ENCODE peak calls at places on chromosomes 3 and 15, in five cellular contexts. One of them, this sample, is unnamed.

GRCh38 chr3:13722178-13722577 is 157.7 kb downstream of the WNT7A start:
- DNase-seq in HEK293T: no peak
- DNase-seq in H1: no peak
- DNase-seq in GM12878: no peak
- DNase-seq in HepG2: no peak
- DNase-seq in this sample: no peak

GRCh38 chr3:16174389-16174788 is at the start of gene GALNT15:
- DNase-seq in HEK293T: no peak
- DNase-seq in H1: no peak
- DNase-seq in GM12878: no peak
- DNase-seq in HepG2: no peak
- DNase-seq in this sample: no peak

GRCh38 chr3:134694946-134695543 is 44.2 kb upstream of the KY start:
- DNase-seq in HEK293T: no peak
- DNase-seq in H1: no peak
- DNase-seq in GM12878: no peak
- DNase-seq in HepG2: no peak
- DNase-seq in this sample: no peak

GRCh38 chr15:90099868-90100854 is 2.1 kb downstream of the IDH2 start:
- DNase-seq in HEK293T: no peak
- DNase-seq in H1: no peak
- DNase-seq in GM12878: no peak
- DNase-seq in HepG2: peak; percentile 41
- DNase-seq in this sample: no peak

GRCh38 chr3:183357564-183358079 is 70.8 kb downstream of the MCF2L2 start:
- DNase-seq in HEK293T: no peak
- DNase-seq in H1: no peak
- DNase-seq in GM12878: no peak
- DNase-seq in HepG2: no peak
- DNase-seq in this sample: no peak

GRCh38 chr3:45547764-45548683 is 46.5 kb upstream of the LIMD1 start:
- DNase-seq in HEK293T: no peak
- DNase-seq in H1: no peak
- DNase-seq in GM12878: no peak
- DNase-seq in HepG2: no peak
- DNase-seq in this sample: no peak

GRCh38 chr3:170893894-170894293 is 14.5 kb downstream of the EIF5A2 start:
- DNase-seq in HEK293T: no peak
- DNase-seq in H1: no peak
- DNase-seq in GM12878: no peak
- DNase-seq in HepG2: no peak
- DNase-seq in this sample: no peak

GRCh38 chr15:31049682-31050606 is 51.6 kb downstream of the TRPM1 start:
- DNase-seq in HEK293T: no peak
- DNase-seq in H1: no peak
- DNase-seq in GM12878: no peak
- DNase-seq in HepG2: no peak
- DNase-seq in this sample: no peak

GRCh38 chr3:39147711-39148115 is 5.7 kb downstream of the CSRNP1 start:
- DNase-seq in HEK293T: no peak
- DNase-seq in H1: no peak
- DNase-seq in GM12878: no peak
- DNase-seq in HepG2: no peak
- DNase-seq in this sample: no peak

GRCh38 chr3:109926376-109926775 is 589.0 kb upstream of the DPPA4 start:
- DNase-seq in HEK293T: no peak
- DNase-seq in H1: no peak
- DNase-seq in GM12878: no peak
- DNase-seq in HepG2: no peak
- DNase-seq in this sample: no peak

GRCh38 chr3:71546781-71547180 is 36.7 kb downstream of the FOXP1 start:
- DNase-seq in HEK293T: no peak
- DNase-seq in H1: no peak
- DNase-seq in GM12878: no peak
- DNase-seq in HepG2: no peak
- DNase-seq in this sample: no peak

GRCh38 chr3:105806361-105806760 is 62.5 kb downstream of the CBLB start:
- DNase-seq in HEK293T: no peak
- DNase-seq in H1: no peak
- DNase-seq in GM12878: no peak
- DNase-seq in HepG2: peak; percentile 50
- DNase-seq in this sample: no peak

GRCh38 chr15:82903511-82903910 is 49.0 kb downstream of the HOMER2 start:
- DNase-seq in HEK293T: no peak
- DNase-seq in H1: no peak
- DNase-seq in GM12878: no peak
- DNase-seq in HepG2: no peak
- DNase-seq in this sample: no peak

GRCh38 chr3:172918165-172918564 is 167.6 kb downstream of the ECT2 start:
- DNase-seq in HEK293T: no peak
- DNase-seq in H1: no peak
- DNase-seq in GM12878: no peak
- DNase-seq in HepG2: peak; percentile 45
- DNase-seq in this sample: no peak

GRCh38 chr3:156750874-156751245 is 75.3 kb upstream of the LEKR1 start:
- DNase-seq in HEK293T: no peak
- DNase-seq in H1: no peak
- DNase-seq in GM12878: no peak
- DNase-seq in HepG2: no peak
- DNase-seq in this sample: peak; percentile 36

GRCh38 chr3:196969001-196969659 is 497 bp upstream of the PIGZ start:
- DNase-seq in HEK293T: peak; percentile 28
- DNase-seq in H1: no peak
- DNase-seq in GM12878: no peak
- DNase-seq in HepG2: no peak
- DNase-seq in this sample: no peak

GRCh38 chr3:16512435-16513140 is 911 bp downstream of the RFTN1 start:
- DNase-seq in HEK293T: no peak
- DNase-seq in H1: no peak
- DNase-seq in GM12878: no peak
- DNase-seq in HepG2: no peak
- DNase-seq in this sample: no peak

GRCh38 chr15:55912982-55913381 is 80.4 kb downstream of the NEDD4 start:
- DNase-seq in HEK293T: no peak
- DNase-seq in H1: no peak
- DNase-seq in GM12878: no peak
- DNase-seq in HepG2: no peak
- DNase-seq in this sample: no peak

GRCh38 chr15:38508647-38509046 is 54.7 kb downstream of the FAM98B start:
- DNase-seq in HEK293T: no peak
- DNase-seq in H1: no peak
- DNase-seq in GM12878: peak; percentile 47
- DNase-seq in HepG2: no peak
- DNase-seq in this sample: no peak

GRCh38 chr3:154101250-154101649 is 19.9 kb upstream of the ARHGEF26 start:
- DNase-seq in HEK293T: no peak
- DNase-seq in H1: no peak
- DNase-seq in GM12878: no peak
- DNase-seq in HepG2: no peak
- DNase-seq in this sample: no peak

GRCh38 chr3:123380261-123380660 is 68.6 kb downstream of the ADCY5 start:
- DNase-seq in HEK293T: no peak
- DNase-seq in H1: no peak
- DNase-seq in GM12878: no peak
- DNase-seq in HepG2: no peak
- DNase-seq in this sample: no peak

GRCh38 chr15:65302061-65302460 is 2.4 kb upstream of the RNU5B-1 start:
- DNase-seq in HEK293T: no peak
- DNase-seq in H1: no peak
- DNase-seq in GM12878: no peak
- DNase-seq in HepG2: no peak
- DNase-seq in this sample: no peak

GRCh38 chr3:112811917-112812660 is 34.6 kb downstream of the CD200R1L start:
- DNase-seq in HEK293T: no peak
- DNase-seq in H1: no peak
- DNase-seq in GM12878: no peak
- DNase-seq in HepG2: no peak
- DNase-seq in this sample: no peak

GRCh38 chr15:61034793-61035710 is 194.1 kb downstream of the RORA start:
- DNase-seq in HEK293T: no peak
- DNase-seq in H1: no peak
- DNase-seq in GM12878: no peak
- DNase-seq in HepG2: no peak
- DNase-seq in this sample: no peak

GRCh38 chr15:63369296-63369695 is 12.3 kb downstream of the CA12 start:
- DNase-seq in HEK293T: no peak
- DNase-seq in H1: no peak
- DNase-seq in GM12878: no peak
- DNase-seq in HepG2: no peak
- DNase-seq in this sample: no peak
- TF ChIP-seq SUZ12 in HEK293T: no peak
- TF ChIP-seq SUZ12 in H1: no peak
- TF ChIP-seq SUZ12 in GM12878: no peak
- TF ChIP-seq SUZ12 in HepG2: no peak
- TF ChIP-seq SUZ12 in this sample: no peak

GRCh38 chr3:184832044-184832443 is 20.1 kb downstream of the VPS8 start:
- DNase-seq in HEK293T: no peak
- DNase-seq in H1: no peak
- DNase-seq in GM12878: no peak
- DNase-seq in HepG2: no peak
- DNase-seq in this sample: no peak

GRCh38 chr3:184832903-184833302 is 20.9 kb downstream of the VPS8 start:
- DNase-seq in HEK293T: no peak
- DNase-seq in H1: no peak
- DNase-seq in GM12878: no peak
- DNase-seq in HepG2: no peak
- DNase-seq in this sample: no peak

DNA sequence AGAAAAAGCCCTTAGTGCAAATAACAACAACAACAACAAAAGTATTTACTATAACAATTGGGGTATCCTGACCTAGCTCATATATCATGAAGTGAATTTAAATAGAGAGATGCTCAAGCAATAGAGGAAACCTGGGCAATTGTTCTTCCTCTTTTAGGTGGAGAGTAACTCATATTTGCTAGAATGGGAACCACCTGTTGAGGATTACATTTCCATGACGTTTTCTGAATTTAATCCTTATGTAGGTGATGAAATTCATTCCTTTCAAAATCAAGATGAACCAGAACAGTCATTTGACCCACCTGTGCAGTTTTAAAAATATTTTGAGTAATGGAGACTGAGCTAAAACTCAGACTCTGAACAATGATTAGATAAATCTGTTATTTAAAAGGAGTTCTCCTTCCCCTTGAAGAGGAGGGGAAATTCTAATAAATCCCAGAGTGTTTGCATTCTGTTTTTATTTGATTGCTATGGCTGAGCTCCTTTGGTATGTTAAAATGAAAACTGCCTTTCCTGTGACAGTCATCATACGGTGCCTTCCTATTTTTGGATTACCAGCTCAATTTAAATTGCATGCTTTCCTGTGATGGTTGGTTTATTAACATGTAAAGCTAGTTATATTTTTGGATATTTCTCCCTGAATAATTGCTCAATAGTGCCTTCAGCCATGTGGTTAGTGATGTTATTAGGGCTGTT is 24.3 kb downstream of the VPS8 start:
- DNase-seq in HEK293T: no peak
- DNase-seq in H1: no peak
- DNase-seq in GM12878: no peak
- DNase-seq in HepG2: no peak
- DNase-seq in this sample: no peak
- TF ChIP-seq SUZ12 in HEK293T: no peak
- TF ChIP-seq SUZ12 in H1: no peak
- TF ChIP-seq SUZ12 in GM12878: no peak
- TF ChIP-seq SUZ12 in HepG2: no peak
- TF ChIP-seq SUZ12 in this sample: no peak

DNA sequence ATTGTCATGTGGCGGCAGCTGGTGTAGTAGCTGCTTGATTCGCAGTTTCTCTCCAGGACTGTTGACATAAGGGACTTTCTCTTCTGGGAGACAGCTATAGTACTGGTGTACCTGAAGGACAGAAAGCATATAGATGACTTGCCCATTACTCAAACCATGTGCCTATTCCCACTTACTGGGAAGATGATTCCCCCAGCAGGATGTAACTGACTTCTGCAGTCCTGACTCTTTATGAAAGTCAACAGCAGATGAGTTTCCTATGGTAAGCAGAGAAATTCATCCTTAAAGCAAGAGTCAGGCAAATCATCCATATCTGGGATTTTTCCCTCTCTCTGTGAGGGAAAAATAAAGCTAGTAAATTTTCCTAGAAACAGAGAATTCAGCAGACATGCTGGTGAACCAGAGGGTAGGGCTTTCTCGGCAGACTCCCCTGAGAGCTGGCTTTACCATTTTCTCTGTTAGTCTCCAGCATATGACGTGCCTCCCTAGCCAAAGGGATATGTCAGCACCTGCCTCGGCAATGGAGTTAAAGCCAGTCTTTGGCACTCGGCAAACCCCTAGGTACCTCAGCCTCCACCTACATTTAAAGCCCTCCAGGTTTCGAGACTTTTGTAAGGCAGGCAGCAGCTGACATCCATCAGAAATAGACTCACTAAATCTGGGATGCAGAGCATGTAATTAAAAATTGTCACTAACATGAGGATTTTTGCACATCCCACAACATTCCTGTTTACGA is 62.1 kb downstream of the PRICKLE2 start:
- DNase-seq in HEK293T: no peak
- DNase-seq in H1: no peak
- DNase-seq in GM12878: no peak
- DNase-seq in HepG2: no peak
- DNase-seq in this sample: no peak
- TF ChIP-seq SUZ12 in HEK293T: no peak
- TF ChIP-seq SUZ12 in H1: no peak
- TF ChIP-seq SUZ12 in GM12878: no peak
- TF ChIP-seq SUZ12 in HepG2: no peak
- TF ChIP-seq SUZ12 in this sample: no peak

DNA sequence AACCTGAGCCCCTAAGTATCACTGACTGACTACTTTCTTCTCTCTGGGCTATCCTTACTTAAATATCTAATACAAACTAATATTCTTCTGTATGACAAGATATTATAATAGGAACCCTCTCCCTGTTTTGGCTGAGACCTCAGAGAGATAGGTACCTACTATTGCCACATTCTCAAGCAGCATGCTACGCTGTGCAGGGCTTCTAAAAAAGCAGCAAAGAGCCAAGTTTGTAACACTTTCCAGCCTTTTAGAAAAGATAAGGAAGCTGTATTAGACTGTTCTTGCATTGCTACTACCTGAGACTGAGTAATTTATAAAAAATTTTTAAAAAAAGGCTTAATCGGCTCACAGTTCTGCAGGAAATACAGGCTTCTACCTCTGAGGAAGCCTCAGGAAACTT is 126.8 kb upstream of the ABI3BP start:
- DNase-seq in HEK293T: no peak
- DNase-seq in H1: no peak
- DNase-seq in GM12878: no peak
- DNase-seq in HepG2: no peak
- DNase-seq in this sample: no peak
- TF ChIP-seq SUZ12 in HEK293T: no peak
- TF ChIP-seq SUZ12 in H1: no peak
- TF ChIP-seq SUZ12 in GM12878: no peak
- TF ChIP-seq SUZ12 in HepG2: no peak
- TF ChIP-seq SUZ12 in this sample: no peak

GRCh38 chr15:58980351-58980939 is 7.0 kb upstream of the RNF111 start:
- DNase-seq in HEK293T: no peak
- DNase-seq in H1: no peak
- DNase-seq in GM12878: no peak
- DNase-seq in HepG2: peak; percentile 23
- DNase-seq in this sample: no peak
- TF ChIP-seq SUZ12 in HEK293T: no peak
- TF ChIP-seq SUZ12 in H1: no peak
- TF ChIP-seq SUZ12 in GM12878: no peak
- TF ChIP-seq SUZ12 in HepG2: no peak
- TF ChIP-seq SUZ12 in this sample: no peak

This sample was measured in NT2/D1.